ENCODE peak calls at places on chromosomes 5 and 9, in seven cellular contexts. One of them, this sample, is unnamed. For H3K4me1, the result is how much of the 10 kb centered on the place peaks cover.

GRCh38 chr9:14399736-14400657 is 86.1 kb upstream of the NFIB start:
- DNase-seq in HCT116: no peak
- DNase-seq in GM12878: no peak
- DNase-seq in H1: no peak
- DNase-seq in fibroblast of lung: peak
- DNase-seq in astrocyte: no peak
- DNase-seq in mesendoderm: no peak
- DNase-seq in this sample: peak

GRCh38 chr9:101027246-101027645 is 1.3 kb upstream of the PLPPR1 start:
- DNase-seq in HCT116: no peak
- DNase-seq in GM12878: no peak
- DNase-seq in H1: no peak
- DNase-seq in fibroblast of lung: no peak
- DNase-seq in astrocyte: no peak
- DNase-seq in mesendoderm: no peak
- DNase-seq in this sample: no peak

GRCh38 chr5:174165406-174165805 is 119.9 kb downstream of the NSG2 start:
- DNase-seq in HCT116: no peak
- DNase-seq in GM12878: no peak
- DNase-seq in H1: no peak
- DNase-seq in fibroblast of lung: no peak
- DNase-seq in astrocyte: no peak
- DNase-seq in mesendoderm: no peak
- DNase-seq in this sample: no peak

GRCh38 chr9:10366171-10366779 is 246.5 kb downstream of the PTPRD start:
- DNase-seq in HCT116: peak
- DNase-seq in GM12878: peak
- DNase-seq in H1: no peak
- DNase-seq in fibroblast of lung: peak
- DNase-seq in astrocyte: peak
- DNase-seq in mesendoderm: peak
- DNase-seq in this sample: peak

GRCh38 chr9:136029556-136029955 is 65.5 kb downstream of the NACC2 start:
- DNase-seq in HCT116: no peak
- DNase-seq in GM12878: no peak
- DNase-seq in H1: no peak
- DNase-seq in fibroblast of lung: no peak
- DNase-seq in astrocyte: no peak
- DNase-seq in mesendoderm: no peak
- DNase-seq in this sample: no peak

GRCh38 chr9:7340451-7340850 is 459.1 kb downstream of the DMAC1 start:
- DNase-seq in HCT116: no peak
- DNase-seq in GM12878: no peak
- DNase-seq in H1: no peak
- DNase-seq in fibroblast of lung: no peak
- DNase-seq in astrocyte: no peak
- DNase-seq in mesendoderm: no peak
- DNase-seq in this sample: no peak

GRCh38 chr5:51395666-51396356 is 12.6 kb downstream of the ISL1 start:
- DNase-seq in HCT116: no peak
- DNase-seq in GM12878: no peak
- DNase-seq in H1: no peak
- DNase-seq in fibroblast of lung: no peak
- DNase-seq in astrocyte: no peak
- DNase-seq in mesendoderm: no peak
- DNase-seq in this sample: no peak

GRCh38 chr9:33024966-33025571 is at the start of gene DNAJA1:
- DNase-seq in HCT116: peak
- DNase-seq in GM12878: peak
- DNase-seq in H1: peak
- DNase-seq in fibroblast of lung: peak
- DNase-seq in astrocyte: peak
- DNase-seq in mesendoderm: peak
- DNase-seq in this sample: peak

GRCh38 chr9:36401179-36401740 is 1.2 kb upstream of the RNF38 start:
- DNase-seq in HCT116: peak
- DNase-seq in GM12878: peak
- DNase-seq in H1: peak
- DNase-seq in fibroblast of lung: peak
- DNase-seq in astrocyte: peak
- DNase-seq in mesendoderm: peak
- DNase-seq in this sample: peak

GRCh38 chr9:28868224-28868623 is 1294.9 kb upstream of the C9orf72 start:
- DNase-seq in HCT116: no peak
- DNase-seq in GM12878: no peak
- DNase-seq in H1: no peak
- DNase-seq in fibroblast of lung: no peak
- DNase-seq in astrocyte: no peak
- DNase-seq in mesendoderm: no peak
- DNase-seq in this sample: no peak

GRCh38 chr5:164608507-164608906 is 1103.1 kb downstream of the MAT2B start:
- DNase-seq in HCT116: no peak
- DNase-seq in GM12878: no peak
- DNase-seq in H1: no peak
- DNase-seq in fibroblast of lung: no peak
- DNase-seq in astrocyte: no peak
- DNase-seq in mesendoderm: no peak
- DNase-seq in this sample: no peak

GRCh38 chr5:179258001-179258921 is 87.0 kb downstream of the ADAMTS2 start:
- DNase-seq in HCT116: no peak
- DNase-seq in GM12878: no peak
- DNase-seq in H1: no peak
- DNase-seq in fibroblast of lung: no peak
- DNase-seq in astrocyte: no peak
- DNase-seq in mesendoderm: no peak
- DNase-seq in this sample: no peak

GRCh38 chr9:132161743-132162187 is at the start of gene NTNG2:
- DNase-seq in HCT116: no peak
- DNase-seq in GM12878: no peak
- DNase-seq in H1: no peak
- DNase-seq in fibroblast of lung: no peak
- DNase-seq in astrocyte: no peak
- DNase-seq in mesendoderm: no peak
- DNase-seq in this sample: no peak

GRCh38 chr9:69637801-69638200 is 34.4 kb downstream of the APBA1 start:
- DNase-seq in HCT116: no peak
- DNase-seq in GM12878: no peak
- DNase-seq in H1: no peak
- DNase-seq in fibroblast of lung: peak
- DNase-seq in astrocyte: peak
- DNase-seq in mesendoderm: no peak
- DNase-seq in this sample: peak

GRCh38 chr5:64635056-64635686 is 55.1 kb upstream of the SHISAL2B start:
- DNase-seq in HCT116: peak
- DNase-seq in GM12878: no peak
- DNase-seq in H1: no peak
- DNase-seq in fibroblast of lung: peak
- DNase-seq in astrocyte: peak
- DNase-seq in mesendoderm: peak
- DNase-seq in this sample: peak

GRCh38 chr9:71762900-71763653 is 5.2 kb downstream of the CEMIP2 start:
- DNase-seq in HCT116: no peak
- DNase-seq in GM12878: no peak
- DNase-seq in H1: no peak
- DNase-seq in fibroblast of lung: peak
- DNase-seq in astrocyte: peak
- DNase-seq in mesendoderm: no peak
- DNase-seq in this sample: peak

GRCh38 chr5:79070002-79070567 is 518 bp downstream of the BHMT2 start:
- DNase-seq in HCT116: no peak
- DNase-seq in GM12878: no peak
- DNase-seq in H1: no peak
- DNase-seq in fibroblast of lung: peak
- DNase-seq in astrocyte: peak
- DNase-seq in mesendoderm: no peak
- DNase-seq in this sample: peak

GRCh38 chr5:177502886-177503285 is 5.5 kb upstream of the PDLIM7 start:
- DNase-seq in HCT116: no peak
- DNase-seq in GM12878: no peak
- DNase-seq in H1: no peak
- DNase-seq in fibroblast of lung: no peak
- DNase-seq in astrocyte: no peak
- DNase-seq in mesendoderm: no peak
- DNase-seq in this sample: no peak

GRCh38 chr5:177503351-177504085 is 6.1 kb downstream of the DOK3 start:
- DNase-seq in HCT116: no peak
- DNase-seq in GM12878: no peak
- DNase-seq in H1: no peak
- DNase-seq in fibroblast of lung: no peak
- DNase-seq in astrocyte: no peak
- DNase-seq in mesendoderm: no peak
- DNase-seq in this sample: no peak

GRCh38 chr5:177505075-177505474 is 4.6 kb downstream of the DOK3 start:
- DNase-seq in HCT116: no peak
- DNase-seq in GM12878: no peak
- DNase-seq in H1: no peak
- DNase-seq in fibroblast of lung: no peak
- DNase-seq in astrocyte: no peak
- DNase-seq in mesendoderm: no peak
- DNase-seq in this sample: no peak

GRCh38 chr5:177501874-177502678 is 4.7 kb upstream of the PDLIM7 start:
- DNase-seq in HCT116: no peak
- DNase-seq in GM12878: peak
- DNase-seq in H1: no peak
- DNase-seq in fibroblast of lung: no peak
- DNase-seq in astrocyte: no peak
- DNase-seq in mesendoderm: no peak
- DNase-seq in this sample: no peak

DNA sequence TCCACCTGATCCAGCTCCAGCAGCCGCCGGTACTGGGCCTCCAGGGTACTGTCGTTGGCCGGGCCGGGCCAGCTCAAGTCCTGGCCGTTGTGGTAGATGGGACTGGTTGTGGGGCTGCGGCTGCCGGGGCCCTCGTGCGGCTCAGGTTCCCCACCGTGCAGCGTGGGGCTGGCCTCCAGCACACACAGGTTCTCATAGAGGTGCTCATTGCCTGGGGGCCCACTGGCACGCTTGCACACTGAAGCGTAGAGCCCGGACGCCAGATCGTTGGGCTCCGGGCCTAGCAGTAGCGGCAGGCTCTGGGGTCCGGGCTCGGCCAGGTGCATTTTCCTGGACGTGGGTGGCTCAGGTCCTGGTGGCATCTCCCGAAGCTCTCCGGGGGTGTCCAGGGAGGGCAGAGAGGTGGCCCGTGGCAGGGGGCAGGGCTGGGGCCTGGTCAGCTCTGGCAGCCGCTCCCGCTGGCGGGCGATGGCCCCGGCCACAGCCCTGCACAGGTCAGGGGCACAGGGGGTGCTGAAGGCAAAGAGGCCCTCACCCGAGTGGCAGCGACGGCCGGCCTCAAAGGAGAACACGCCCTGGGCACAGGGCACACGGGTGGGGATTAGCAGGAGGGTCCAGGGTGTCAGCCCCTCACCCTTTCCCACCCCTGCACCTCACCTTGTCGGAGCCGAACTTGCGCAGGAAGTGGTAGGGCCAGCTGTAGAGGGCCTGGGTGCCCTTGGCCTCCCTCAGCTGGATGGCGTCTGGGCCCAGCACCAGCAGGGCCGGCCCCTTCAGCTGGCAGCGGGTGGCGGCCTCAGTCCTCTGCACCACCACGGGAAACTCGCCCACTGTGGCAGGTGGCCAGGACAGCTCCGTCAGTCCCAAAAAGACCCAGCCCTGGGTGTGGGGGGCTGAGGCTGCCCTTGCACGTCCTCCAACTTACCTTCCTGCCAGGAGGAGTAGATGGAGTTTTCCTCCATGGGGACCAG is 5.3 kb downstream of the DOK3 start:
- DNase-seq in HCT116: no peak
- DNase-seq in GM12878: no peak
- DNase-seq in H1: no peak
- DNase-seq in fibroblast of lung: no peak
- DNase-seq in astrocyte: no peak
- DNase-seq in mesendoderm: no peak
- DNase-seq in this sample: no peak
- H3K4me1 ChIP-seq in HCT116: under half
- H3K4me1 ChIP-seq in GM12878: under half
- H3K4me1 ChIP-seq in H1: under half
- H3K4me1 ChIP-seq in fibroblast of lung: under half
- H3K4me1 ChIP-seq in astrocyte: under half
- H3K4me1 ChIP-seq in mesendoderm: under half
- H3K4me1 ChIP-seq in this sample: under half

GRCh38 chr5:77157732-77158532 is 52.5 kb upstream of the PDE8B start:
- DNase-seq in HCT116: no peak
- DNase-seq in GM12878: no peak
- DNase-seq in H1: no peak
- DNase-seq in fibroblast of lung: no peak
- DNase-seq in astrocyte: no peak
- DNase-seq in mesendoderm: no peak
- DNase-seq in this sample: no peak

GRCh38 chr5:77152441-77152840 is 58.0 kb upstream of the PDE8B start:
- DNase-seq in HCT116: no peak
- DNase-seq in GM12878: no peak
- DNase-seq in H1: no peak
- DNase-seq in fibroblast of lung: no peak
- DNase-seq in astrocyte: no peak
- DNase-seq in mesendoderm: no peak
- DNase-seq in this sample: no peak

GRCh38 chr5:77155179-77155839 is 55.2 kb upstream of the PDE8B start:
- DNase-seq in HCT116: no peak
- DNase-seq in GM12878: no peak
- DNase-seq in H1: no peak
- DNase-seq in fibroblast of lung: no peak
- DNase-seq in astrocyte: no peak
- DNase-seq in mesendoderm: no peak
- DNase-seq in this sample: no peak

GRCh38 chr5:77156379-77156778 is 54.1 kb upstream of the PDE8B start:
- DNase-seq in HCT116: no peak
- DNase-seq in GM12878: no peak
- DNase-seq in H1: no peak
- DNase-seq in fibroblast of lung: no peak
- DNase-seq in astrocyte: no peak
- DNase-seq in mesendoderm: no peak
- DNase-seq in this sample: no peak
- H3K9ac ChIP-seq in HCT116: no peak
- H3K9ac ChIP-seq in GM12878: no peak
- H3K9ac ChIP-seq in H1: no peak
- H3K9ac ChIP-seq in fibroblast of lung: no peak
- H3K9ac ChIP-seq in astrocyte: no peak
- H3K9ac ChIP-seq in mesendoderm: no peak
- H3K9ac ChIP-seq in this sample: no peak

DNA sequence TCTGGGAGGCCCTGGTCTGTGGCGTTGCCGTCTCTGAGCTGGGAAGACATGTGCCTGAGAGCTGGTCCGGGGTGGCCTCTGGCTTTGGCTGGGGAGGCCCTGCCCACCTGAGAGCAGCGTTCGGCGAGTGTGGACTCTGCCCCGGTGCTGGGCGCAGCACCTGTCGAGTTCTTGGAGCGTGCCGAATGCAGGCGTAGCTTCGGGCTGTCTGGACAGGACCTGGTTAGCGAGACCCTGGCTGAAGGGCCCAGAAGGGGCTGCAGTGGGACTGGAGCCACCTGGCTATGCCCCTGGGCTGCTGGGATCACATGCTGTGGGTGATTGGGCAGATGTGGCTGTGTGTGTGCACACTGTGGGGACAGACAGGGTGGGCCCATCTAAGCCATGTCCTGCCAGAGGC is 56.5 kb downstream of the RXRA start:
- DNase-seq in HCT116: no peak
- DNase-seq in GM12878: no peak
- DNase-seq in H1: no peak
- DNase-seq in fibroblast of lung: no peak
- DNase-seq in astrocyte: no peak
- DNase-seq in mesendoderm: no peak
- DNase-seq in this sample: no peak
- H3K4me1 ChIP-seq in HCT116: half or more
- H3K4me1 ChIP-seq in GM12878: under half
- H3K4me1 ChIP-seq in H1: under half
- H3K4me1 ChIP-seq in fibroblast of lung: under half
- H3K4me1 ChIP-seq in astrocyte: under half
- H3K4me1 ChIP-seq in mesendoderm: under half
- H3K4me1 ChIP-seq in this sample: under half

GRCh38 chr5:74866653-74867162 is 521 bp upstream of the FAM169A start:
- DNase-seq in HCT116: no peak
- DNase-seq in GM12878: no peak
- DNase-seq in H1: no peak
- DNase-seq in fibroblast of lung: no peak
- DNase-seq in astrocyte: no peak
- DNase-seq in mesendoderm: peak
- DNase-seq in this sample: no peak
- H3K9ac ChIP-seq in HCT116: peak
- H3K9ac ChIP-seq in GM12878: peak
- H3K9ac ChIP-seq in H1: peak
- H3K9ac ChIP-seq in fibroblast of lung: no peak
- H3K9ac ChIP-seq in astrocyte: peak
- H3K9ac ChIP-seq in mesendoderm: peak
- H3K9ac ChIP-seq in this sample: no peak